ENCODE peak calls at places on chromosomes 1 and 21, in four cellular contexts. W is mammary epithelial cell, C is astrocyte, D is neuronal stem cell. H is an unnamed sample.

GRCh38 chr1:205610036-205610435 is 21.8 kb downstream of the ELK4 start:
- DNase-seq in W (peak), C (peak), D (no peak), H (peak)

GRCh38 chr1:90821152-90821792 is 104.2 kb upstream of the BARHL2 start:
- DNase-seq in W (peak), C (no peak), D (no peak), H (no peak)

GRCh38 chr21:45302082-45303061 is 14.7 kb upstream of the POFUT2 start:
- DNase-seq in W (no peak), C (no peak), D (no peak), H (no peak)

GRCh38 chr1:61748566-61748965 is 6.3 kb downstream of the PATJ start:
- DNase-seq in W (no peak), C (no peak), D (no peak), H (no peak)

GRCh38 chr1:2290595-2291510 is 62.7 kb downstream of the SKI start:
- DNase-seq in W (peak), C (peak), D (no peak), H (no peak)

GRCh38 chr1:92476071-92476607 is 10.6 kb downstream of the GFI1 start:
- DNase-seq in W (no peak), C (no peak), D (no peak), H (no peak)

GRCh38 chr1:31596737-31597097 is 20.4 kb downstream of the TINAGL1 start:
- DNase-seq in W (no peak), C (no peak), D (no peak), H (no peak)

GRCh38 chr1:198278922-198279321 is 122.1 kb downstream of the NEK7 start:
- DNase-seq in W (peak), C (peak), D (no peak), H (no peak)

GRCh38 chr1:56375184-56375837 is 204.1 kb downstream of the PLPP3 start:
- DNase-seq in W (no peak), C (peak), D (no peak), H (peak)

GRCh38 chr1:86739901-86740507 is 35.6 kb downstream of the SH3GLB1 start:
- DNase-seq in W (no peak), C (no peak), D (no peak), H (no peak)

GRCh38 chr1:197798492-197798891 is 23.2 kb upstream of the DENND1B start:
- DNase-seq in W (no peak), C (no peak), D (no peak), H (no peak)

GRCh38 chr1:172637522-172637921 is 21.4 kb upstream of the FASLG start:
- DNase-seq in W (peak), C (peak), D (no peak), H (peak)

GRCh38 chr1:227192163-227192562 is 126.1 kb downstream of the CDC42BPA start:
- DNase-seq in W (peak), C (peak), D (no peak), H (peak)

GRCh38 chr1:109078317-109078716 is 2.5 kb upstream of the TAF13 start:
- DNase-seq in W (no peak), C (no peak), D (no peak), H (no peak)

GRCh38 chr1:102842606-102843005 is 265.7 kb downstream of the COL11A1 start:
- DNase-seq in W (no peak), C (no peak), D (no peak), H (no peak)

GRCh38 chr1:156998840-156999239 is 46.7 kb downstream of the ARHGEF11 start:
- DNase-seq in W (no peak), C (no peak), D (no peak), H (no peak)

GRCh38 chr1:26302733-26303405 is 3.6 kb downstream of the UBXN11 start:
- DNase-seq in W (peak), C (peak), D (no peak), H (peak)

GRCh38 chr1:27588256-27589232 is 15.4 kb downstream of the AHDC1 start:
- DNase-seq in W (no peak), C (no peak), D (no peak), H (no peak)

GRCh38 chr1:57489342-57490036 is 65.6 kb upstream of the DAB1 start:
- DNase-seq in W (peak), C (peak), D (no peak), H (peak)

GRCh38 chr1:29237906-29238600 is 1.7 kb downstream of the PTPRU start:
- DNase-seq in W (peak), C (no peak), D (no peak), H (peak)

GRCh38 chr1:78223417-78224215 is 177.8 kb downstream of the GIPC2 start:
- DNase-seq in W (peak), C (peak), D (no peak), H (peak)

GRCh38 chr1:154403300-154403943 is 1.7 kb upstream of the IL6R start:
- DNase-seq in W (no peak), C (no peak), D (no peak), H (no peak)

GRCh38 chr1:151371744-151372410 is 628 bp downstream of the SELENBP1 start:
- DNase-seq in W (no peak), C (peak), D (no peak), H (peak)

GRCh38 chr1:6686294-6686693 is 15.3 kb downstream of the DNAJC11 start:
- DNase-seq in W (no peak), C (peak), D (no peak), H (no peak)
- H2AFZ ChIP-seq in W (no peak), C (no peak), D (no peak), H (no peak)

GRCh38 chr1:85579619-85580018 is 942 bp upstream of the CCN1 start:
- DNase-seq in W (no peak), C (peak), D (peak), H (peak)

GRCh38 chr1:85577421-85578320 is 2.9 kb upstream of the CCN1 start:
- DNase-seq in W (peak), C (no peak), D (no peak), H (no peak)

GRCh38 chr1:85580046-85580411 is 532 bp upstream of the CCN1 start:
- DNase-seq in W (peak), C (peak), D (no peak), H (peak)

GRCh38 chr1:85576642-85577420 is 3.7 kb upstream of the CCN1 start:
- DNase-seq in W (peak), C (peak), D (peak), H (peak)

DNA sequence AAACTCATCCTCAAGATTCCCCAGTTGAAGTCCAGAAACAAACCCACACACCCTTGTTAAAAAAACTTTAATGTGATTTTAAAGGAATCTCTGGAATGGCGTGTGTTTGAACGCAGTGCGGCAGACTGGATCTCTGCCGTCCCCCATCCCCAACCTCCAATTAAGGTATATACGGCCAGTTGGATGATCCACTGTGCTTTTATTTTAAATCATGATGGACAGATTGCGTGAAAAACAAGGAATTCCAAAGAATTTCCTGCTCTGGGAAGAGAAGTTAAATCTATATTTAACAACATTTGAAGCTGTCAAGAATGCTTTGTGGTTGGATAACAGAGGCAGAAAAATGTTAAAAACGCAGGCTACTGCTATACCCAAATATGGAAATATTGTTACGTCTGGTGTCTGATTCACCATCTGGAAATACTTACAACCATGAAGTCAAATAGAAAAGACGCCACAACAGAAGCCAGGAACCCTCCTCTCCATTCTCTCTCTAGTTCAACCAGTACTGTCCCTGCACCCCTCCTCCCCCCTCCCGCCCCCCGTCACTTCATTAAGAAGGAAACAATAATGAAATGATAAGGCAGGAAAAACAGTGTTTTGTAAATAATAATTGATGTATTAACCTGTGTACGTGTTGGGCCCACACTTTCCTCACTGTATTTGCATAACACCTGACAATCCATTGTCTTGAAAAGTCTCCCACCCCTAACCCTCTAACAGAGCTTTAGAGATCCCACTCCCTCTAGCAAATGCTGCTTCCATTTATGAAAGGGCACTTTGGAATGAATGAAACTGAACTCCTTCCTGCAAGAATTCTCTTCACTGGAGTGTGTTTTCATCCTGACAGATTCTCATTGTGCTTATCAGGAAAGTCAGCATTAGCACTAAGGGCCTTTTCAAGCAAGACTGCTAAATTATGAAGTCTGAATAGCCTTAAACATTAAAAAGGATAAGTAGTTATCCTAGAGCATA is 2.0 kb upstream of the CCN1 start:
- DNase-seq in W (no peak), C (peak), D (no peak), H (peak)
- H3K4me3 ChIP-seq in W (no peak), C (peak), D (no peak), H (peak)

DNA sequence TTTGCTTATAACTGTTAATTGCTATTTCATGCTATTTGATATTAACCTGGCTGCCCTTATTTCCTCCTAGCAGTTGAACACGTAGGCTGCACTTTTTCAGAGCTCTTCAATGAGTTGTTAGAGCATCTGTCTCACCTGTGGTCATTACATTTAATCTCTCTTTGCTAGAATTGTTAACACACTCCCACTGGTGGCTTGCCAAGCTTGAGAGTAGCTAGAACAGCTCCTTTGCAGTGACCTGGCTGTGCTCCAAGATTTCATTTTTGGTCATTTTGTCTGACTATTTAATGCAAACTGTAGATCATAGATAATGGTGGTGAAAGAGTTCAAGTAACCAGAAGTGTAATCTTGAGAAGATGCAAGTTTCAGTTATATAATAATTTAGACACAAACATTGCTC is 105.6 kb downstream of the LRRC7 start:
- DNase-seq in W (no peak), C (no peak), D (no peak), H (no peak)
- H2AFZ ChIP-seq in W (no peak), C (no peak), D (no peak), H (no peak)

GRCh38 chr1:230771773-230772354 is 24.7 kb downstream of the CAPN9 start:
- DNase-seq in W (peak), C (no peak), D (no peak), H (no peak)

GRCh38 chr1:230770317-230770716 is 23.1 kb downstream of the CAPN9 start:
- DNase-seq in W (no peak), C (no peak), D (no peak), H (no peak)

GRCh38 chr1:230772457-230773395 is 25.5 kb downstream of the CAPN9 start:
- DNase-seq in W (peak), C (peak), D (no peak), H (peak)

GRCh38 chr1:230768903-230769570 is 21.8 kb downstream of the CAPN9 start:
- DNase-seq in W (peak), C (peak), D (no peak), H (no peak)

GRCh38 chr1:230773396-230774033 is 26.3 kb downstream of the CAPN9 start:
- DNase-seq in W (no peak), C (no peak), D (no peak), H (no peak)
- H3K4me3 ChIP-seq in W (no peak), C (no peak), D (no peak), H (no peak)

GRCh38 chr1:110434946-110435345 is 16.0 kb upstream of the PROK1 start:
- DNase-seq in W (no peak), C (no peak), D (no peak), H (no peak)

GRCh38 chr1:110436635-110437034 is 14.3 kb upstream of the PROK1 start:
- DNase-seq in W (no peak), C (peak), D (no peak), H (no peak)

GRCh38 chr1:110443393-110443918 is 7.5 kb upstream of the PROK1 start:
- DNase-seq in W (no peak), C (no peak), D (no peak), H (no peak)

GRCh38 chr1:110440877-110441276 is 10.1 kb upstream of the PROK1 start:
- DNase-seq in W (no peak), C (peak), D (no peak), H (no peak)

DNA sequence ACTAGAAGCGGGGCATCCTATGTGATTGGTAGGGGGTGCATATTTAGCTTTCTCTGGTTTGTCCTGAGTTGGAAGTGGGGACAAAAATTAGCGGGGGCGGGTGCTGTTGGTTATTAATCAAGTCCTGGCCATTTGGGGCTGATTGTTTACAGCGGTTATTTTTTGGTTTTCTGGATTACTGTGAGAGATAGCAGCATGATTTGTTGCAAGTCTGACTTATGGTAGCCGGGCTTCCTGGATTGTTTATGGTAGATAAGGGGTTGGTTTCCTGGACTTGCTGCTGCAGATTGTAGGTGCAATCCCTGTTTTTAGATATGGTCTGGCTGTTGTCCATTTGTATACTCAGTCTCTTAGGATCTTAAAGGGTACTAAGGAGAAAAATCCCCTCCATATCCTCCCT is 12.1 kb upstream of the PROK1 start:
- DNase-seq in W (no peak), C (no peak), D (no peak), H (no peak)
- H2AFZ ChIP-seq in W (no peak), C (no peak), D (no peak), H (no peak)

GRCh38 chr1:214076341-214077035 is 88.7 kb downstream of the PROX1 start:
- DNase-seq in W (no peak), C (no peak), D (no peak), H (no peak)
- H3K4me3 ChIP-seq in W (no peak), C (no peak), D (no peak), H (no peak)